ENCODE peak calls at places on chromosomes 6 and 20, in nine cellular contexts. Q, I, W, O, P, V, A, B and G are unnamed samples.
A peak's percentile ranks its signal among the peaks of the same experiment; 100 is the strongest.

GRCh38 chr6:106974337-106974998 is at the start of gene CD24:
- DNase-seq in Q (peak; percentile 43), B (no peak), V (no peak), W (peak; percentile 60), I (peak; percentile 39), O (peak; percentile 57), P (peak; percentile 62), A (peak; percentile 30), G (peak; percentile 38)

GRCh38 chr20:61801428-61801827 is 264.3 kb downstream of the TAF4 start:
- DNase-seq in I (no peak), V (no peak), P (peak; percentile 15), B (no peak), A (no peak), W (no peak), O (no peak), Q (no peak), G (no peak)

GRCh38 chr20:30486103-30486478 is 771.4 kb upstream of the DEFB115 start:
- DNase-seq in B (no peak), Q (no peak), I (no peak), V (no peak), O (no peak), W (no peak), P (no peak), A (no peak), G (no peak)

GRCh38 chr6:16684896-16685554 is 76.2 kb downstream of the ATXN1 start:
- DNase-seq in P (no peak), W (peak; percentile 72), O (no peak), I (no peak), A (peak; percentile 94), Q (no peak), V (peak; percentile 18), B (peak; percentile 65), G (no peak)

GRCh38 chr20:14717124-14718004 is 380.0 kb upstream of the FLRT3 start:
- DNase-seq in A (no peak), Q (no peak), V (no peak), O (no peak), B (no peak), W (no peak), I (peak; percentile 71), P (no peak), G (no peak)

GRCh38 chr6:32146287-32146686 is 5.5 kb downstream of the PRRT1 start:
- DNase-seq in P (no peak), V (no peak), O (no peak), Q (no peak), I (no peak), B (no peak), A (no peak), W (no peak), G (no peak)

GRCh38 chr20:53130819-53131218 is 158.7 kb downstream of the TSHZ2 start:
- DNase-seq in A (no peak), P (no peak), I (no peak), V (no peak), B (no peak), Q (no peak), O (no peak), W (peak; percentile 10), G (no peak)

GRCh38 chr6:136253734-136254133 is 3.6 kb upstream of the MTFR2 start:
- DNase-seq in O (no peak), V (no peak), P (no peak), Q (no peak), W (no peak), A (no peak), B (no peak), I (no peak), G (no peak)

GRCh38 chr6:30781697-30782424 is 37.5 kb upstream of the IER3 start:
- DNase-seq in O (peak; percentile 84), W (peak; percentile 99), V (peak; percentile 12), I (peak; percentile 89), A (peak; percentile 59), B (peak; percentile 99), Q (peak; percentile 80), P (peak; percentile 95), G (peak; percentile 83)

GRCh38 chr6:44216677-44217331 is at the start of gene MYMX:
- DNase-seq in Q (peak; percentile 25), A (no peak), B (no peak), W (no peak), V (no peak), P (no peak), O (peak; percentile 57), I (peak; percentile 15), G (no peak)

GRCh38 chr6:157982580-157983438 is 1.1 kb downstream of the SYNJ2 start:
- DNase-seq in V (no peak), B (peak; percentile 54), Q (no peak), W (peak; percentile 66), P (no peak), O (no peak), A (peak; percentile 21), I (peak; percentile 49), G (no peak)

GRCh38 chr20:51016521-51016920 is 6.4 kb downstream of the KCNG1 start:
- DNase-seq in W (no peak), B (no peak), I (no peak), A (no peak), P (no peak), V (no peak), O (no peak), Q (no peak), G (no peak)

GRCh38 chr20:13262701-13263335 is 41.7 kb downstream of the ISM1 start:
- DNase-seq in I (no peak), B (no peak), O (no peak), W (peak; percentile 80), A (no peak), V (no peak), Q (no peak), P (no peak), G (peak; percentile 15)

GRCh38 chr20:37243937-37244571 is 17.6 kb downstream of the GHRH start:
- DNase-seq in W (no peak), O (no peak), I (no peak), A (no peak), P (no peak), V (no peak), Q (no peak), B (peak; percentile 19), G (peak; percentile 40)

GRCh38 chr6:107421696-107422256 is 37.6 kb downstream of the PDSS2 start:
- DNase-seq in V (no peak), P (no peak), W (no peak), Q (no peak), A (no peak), B (no peak), O (no peak), I (no peak), G (no peak)

GRCh38 chr6:152948150-152948768 is 34.6 kb downstream of the FBXO5 start:
- DNase-seq in A (no peak), V (no peak), B (peak; percentile 48), I (peak; percentile 34), O (no peak), P (no peak), W (peak; percentile 66), Q (peak; percentile 8), G (peak; percentile 39)

GRCh38 chr6:107670792-107671199 is 153.3 kb downstream of the SCML4 start:
- DNase-seq in Q (no peak), B (peak; percentile 28), O (no peak), I (no peak), P (peak; percentile 71), V (no peak), W (peak; percentile 32), A (peak; percentile 21), G (no peak)

GRCh38 chr20:43821795-43822194 is 92.9 kb upstream of the TOX2 start:
- DNase-seq in Q (no peak), I (no peak), V (no peak), O (no peak), P (no peak), A (peak; percentile 28), W (no peak), B (no peak), G (no peak)